ENCODE peak calls at places on chromosomes 12 and 14, in six cellular contexts. G, F, Y, S, W and M are unnamed samples. For H3K4me1, the result is how much of the 10 kb centered on the place peaks cover.

GRCh38 chr12:111293266-111294009 is 75.5 kb downstream of the PHETA1 start:
- DNase-seq in W (no peak), F (no peak), G (no peak), Y (no peak), S (no peak), M (no peak)

GRCh38 chr14:104794099-104794498 is 1.4 kb downstream of the AKT1 start:
- DNase-seq in G (no peak), F (peak), S (peak), W (peak), Y (peak), M (no peak)

GRCh38 chr12:42221722-42222121 is 16.3 kb downstream of the YAF2 start:
- DNase-seq in W (no peak), Y (no peak), F (no peak), S (no peak), G (no peak), M (no peak)

GRCh38 chr14:65069874-65070709 is 32.2 kb downstream of the MAX start:
- DNase-seq in F (no peak), G (no peak), W (peak), S (no peak), Y (no peak), M (no peak)

GRCh38 chr14:104246401-104247335 is 108.3 kb downstream of the KIF26A start:
- DNase-seq in W (peak), Y (no peak), F (no peak), S (no peak), G (no peak), M (peak)

GRCh38 chr14:75906680-75907280 is 75.0 kb downstream of the TGFB3 start:
- DNase-seq in F (peak), G (peak), S (peak), W (no peak), Y (peak), M (no peak)

GRCh38 chr12:57627504-57628279 is 5.3 kb downstream of the B4GALNT1 start:
- DNase-seq in Y (no peak), W (no peak), G (peak), S (peak), F (no peak), M (no peak)

GRCh38 chr12:124814741-124815613 is 48.7 kb downstream of the SCARB1 start:
- DNase-seq in Y (no peak), W (peak), F (no peak), S (no peak), G (no peak), M (no peak)

GRCh38 chr12:6461401-6462233 is 8.9 kb downstream of the VAMP1 start:
- DNase-seq in F (no peak), Y (no peak), W (peak), G (peak), S (peak), M (no peak)

GRCh38 chr12:25806271-25806670 is 152.2 kb upstream of the RASSF8 start:
- DNase-seq in F (no peak), G (no peak), W (no peak), Y (peak), S (no peak), M (no peak)

GRCh38 chr14:22540286-22540685 is 48.7 kb downstream of the DAD1 start:
- DNase-seq in Y (no peak), F (no peak), G (no peak), W (no peak), S (no peak), M (no peak)

GRCh38 chr14:22538671-22539228 is 50.3 kb downstream of the DAD1 start:
- DNase-seq in Y (no peak), S (no peak), F (no peak), W (no peak), G (no peak), M (no peak)

GRCh38 chr14:22540811-22541360 is 48.1 kb downstream of the DAD1 start:
- DNase-seq in F (no peak), Y (no peak), S (no peak), W (no peak), G (no peak), M (no peak)

GRCh38 chr14:22541721-22542120 is 47.3 kb downstream of the DAD1 start:
- DNase-seq in F (no peak), G (no peak), Y (no peak), S (no peak), W (no peak), M (no peak)

GRCh38 chr14:22539831-22540230 is 49.2 kb downstream of the DAD1 start:
- DNase-seq in Y (no peak), W (no peak), F (no peak), G (no peak), S (no peak), M (no peak)
- H3K4me1 ChIP-seq in Y (under half), W (under half), F (under half), G (under half), S (under half), M (under half)

DNA sequence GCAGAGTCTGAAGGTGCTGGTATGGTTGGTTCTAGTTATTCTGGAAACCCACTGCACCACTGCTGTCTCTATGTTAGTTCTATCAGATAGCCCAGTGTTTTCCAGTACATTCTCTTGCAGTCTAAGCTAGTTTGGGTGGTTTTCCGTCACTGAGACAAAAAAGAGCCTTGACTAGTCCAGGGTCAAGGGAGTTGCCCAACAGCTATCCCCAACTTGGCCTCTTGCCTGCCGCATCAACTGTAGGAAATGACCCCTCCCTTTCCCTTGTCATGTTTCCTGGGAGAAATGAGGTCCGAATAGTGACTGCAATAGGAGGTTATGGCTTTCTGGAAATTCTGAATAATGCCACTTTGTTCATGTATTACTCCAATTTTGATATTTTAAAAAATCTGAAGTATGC is 160.4 kb downstream of the EFCAB11 start:
- DNase-seq in F (no peak), S (peak), Y (no peak), W (no peak), G (peak), M (peak)
- H3K27ac ChIP-seq in F (no peak), S (no peak), Y (no peak), W (no peak), G (peak), M (no peak)

GRCh38 chr14:61474671-61475070 is 153.3 kb downstream of the PRKCH start:
- DNase-seq in S (no peak), W (no peak), G (no peak), Y (no peak), F (no peak), M (no peak)
- H3K4me1 ChIP-seq in S (under half), W (half or more), G (under half), Y (half or more), F (half or more), M (half or more)

GRCh38 chr12:52674416-52674775 is 5.8 kb downstream of the KRT1 start:
- DNase-seq in G (no peak), W (no peak), F (no peak), Y (no peak), S (no peak), M (no peak)
- H3K27ac ChIP-seq in G (no peak), W (no peak), F (no peak), Y (no peak), S (no peak), M (no peak)

DNA sequence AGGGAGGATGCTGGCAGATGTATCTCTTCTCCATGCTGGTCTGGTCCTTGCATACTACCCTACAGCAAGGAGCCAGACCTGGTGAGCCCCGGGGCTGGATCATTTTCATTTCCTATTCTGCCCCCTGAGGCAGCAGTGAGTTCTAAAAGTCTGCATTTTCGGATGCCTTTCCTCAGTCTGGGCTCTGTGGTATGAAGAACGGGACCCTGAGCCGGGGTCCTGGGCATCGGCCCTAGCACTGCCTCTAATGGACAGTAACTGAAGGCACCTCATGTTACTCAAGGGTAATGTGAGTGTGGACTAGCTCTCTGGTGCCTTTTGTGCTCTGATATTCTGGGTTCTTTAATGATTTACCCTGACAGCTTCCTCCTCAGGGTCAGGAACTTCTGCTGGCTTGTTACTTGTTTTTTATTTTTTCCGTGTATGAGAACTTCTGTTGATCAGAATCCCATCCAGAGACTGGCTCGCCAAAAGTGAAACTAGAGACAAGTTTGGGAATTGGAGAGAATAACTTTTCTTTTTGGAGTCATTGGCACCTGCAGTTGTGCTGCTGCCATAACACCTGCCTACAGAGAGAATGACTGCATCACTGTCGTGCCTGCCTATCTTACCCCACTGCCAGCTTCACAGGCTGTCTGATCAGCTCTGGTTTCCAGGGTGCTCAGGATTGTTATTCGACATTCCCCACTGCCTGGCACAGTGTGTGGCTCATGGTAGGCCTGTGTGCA is 62.3 kb downstream of the SUSD6 start:
- DNase-seq in S (no peak), F (no peak), Y (no peak), W (no peak), G (no peak), M (no peak)
- H3K4me1 ChIP-seq in S (under half), F (under half), Y (under half), W (half or more), G (half or more), M (half or more)

GRCh38 chr14:85566603-85567002 is 36.7 kb downstream of the FLRT2 start:
- DNase-seq in G (no peak), Y (peak), S (no peak), W (no peak), F (no peak), M (no peak)
- H3K27ac ChIP-seq in G (no peak), Y (peak), S (no peak), W (no peak), F (no peak), M (no peak)

GRCh38 chr14:73786942-73787759 is 64.5 kb upstream of the PTGR2 start:
- DNase-seq in F (no peak), S (peak), G (peak), Y (no peak), W (peak), M (peak)
- H3K4me1 ChIP-seq in F (under half), S (under half), G (half or more), Y (half or more), W (half or more), M (half or more)